ENCODE peak calls at places on chromosome 15, in seven cellular contexts. F is IMR-90, U is H9, I is mesenchymal stem cell, S is neuronal stem cell, G is mesendoderm, V is H1. X is an unnamed sample.

GRCh38 chr15:63864186-63864585 is 30.4 kb upstream of the HERC1 start:
- DNase-seq in F (no peak), U (no peak), I (no peak), S (no peak), G (no peak), V (no peak), X (no peak)

GRCh38 chr15:64144565-64145281 is 6.8 kb upstream of the SNX22 start:
- DNase-seq in F (no peak), U (no peak), I (no peak), S (no peak), G (no peak), V (no peak), X (no peak)

GRCh38 chr15:62439543-62440016 is 274.5 kb upstream of the C2CD4B start:
- DNase-seq in F (peak), U (no peak), I (peak), S (no peak), G (no peak), V (no peak), X (no peak)

GRCh38 chr15:44738340-44738984 is 2.1 kb downstream of the TRIM69 start:
- DNase-seq in F (peak), U (no peak), I (peak), S (peak), G (peak), V (no peak), X (peak)

GRCh38 chr15:78934063-78935023 is 10.5 kb downstream of the CTSH start:
- DNase-seq in F (no peak), U (no peak), I (no peak), S (no peak), G (no peak), V (no peak), X (no peak)

GRCh38 chr15:50879016-50879415 is 29.5 kb upstream of the AP4E1 start:
- DNase-seq in F (no peak), U (no peak), I (no peak), S (no peak), G (no peak), V (no peak), X (no peak)

GRCh38 chr15:92634641-92635272 is 20.8 kb downstream of the FAM174B start:
- DNase-seq in F (no peak), U (no peak), I (no peak), S (no peak), G (peak), V (no peak), X (no peak)

GRCh38 chr15:94079968-94080367 is 151.4 kb upstream of the MCTP2 start:
- DNase-seq in F (no peak), U (no peak), I (no peak), S (no peak), G (no peak), V (no peak), X (no peak)

GRCh38 chr15:57676578-57676977 is 29.9 kb upstream of the POLR2M start:
- DNase-seq in F (no peak), U (no peak), I (no peak), S (no peak), G (no peak), V (no peak), X (no peak)

GRCh38 chr15:83283813-83284562 is 476 bp downstream of the BNC1 start:
- DNase-seq in F (no peak), U (peak), I (peak), S (no peak), G (peak), V (no peak), X (no peak)

GRCh38 chr15:66153549-66154415 is 99.8 kb downstream of the MEGF11 start:
- DNase-seq in F (no peak), U (no peak), I (no peak), S (no peak), G (no peak), V (no peak), X (no peak)

GRCh38 chr15:70605606-70606410 is 157.6 kb downstream of the UACA start:
- DNase-seq in F (peak), U (no peak), I (peak), S (no peak), G (no peak), V (no peak), X (no peak)

GRCh38 chr15:57865294-57865693 is 158.8 kb downstream of the POLR2M start:
- DNase-seq in F (no peak), U (peak), I (no peak), S (no peak), G (peak), V (no peak), X (no peak)

GRCh38 chr15:25832158-25832557 is 31.0 kb downstream of the ATP10A start:
- DNase-seq in F (peak), U (no peak), I (peak), S (no peak), G (no peak), V (no peak), X (no peak)

GRCh38 chr15:63978511-63979226 is 67.6 kb downstream of the DAPK2 start:
- DNase-seq in F (no peak), U (peak), I (no peak), S (no peak), G (no peak), V (no peak), X (no peak)

GRCh38 chr15:78264304-78265136 is at the start of gene DNAJA4:
- DNase-seq in F (no peak), U (peak), I (no peak), S (no peak), G (no peak), V (no peak), X (no peak)

GRCh38 chr15:33871911-33872760 is 96.2 kb upstream of the CHRM5 start:
- DNase-seq in F (peak), U (no peak), I (peak), S (no peak), G (no peak), V (no peak), X (peak)

GRCh38 chr15:40289140-40289775 is 6.4 kb upstream of the ANKRD63 start:
- DNase-seq in F (no peak), U (no peak), I (no peak), S (no peak), G (no peak), V (no peak), X (no peak)

GRCh38 chr15:67185621-67186225 is 68.7 kb downstream of the AAGAB start:
- DNase-seq in F (no peak), U (no peak), I (no peak), S (no peak), G (no peak), V (no peak), X (no peak)

GRCh38 chr15:36472672-36473071 is 106.8 kb upstream of the CDIN1 start:
- DNase-seq in F (peak), U (no peak), I (no peak), S (no peak), G (no peak), V (no peak), X (peak)

GRCh38 chr15:70715840-70716510 is 47.4 kb downstream of the UACA start:
- DNase-seq in F (peak), U (no peak), I (peak), S (no peak), G (peak), V (no peak), X (peak)

GRCh38 chr15:60859996-60860494 is 369.1 kb downstream of the RORA start:
- DNase-seq in F (peak), U (no peak), I (peak), S (no peak), G (no peak), V (no peak), X (no peak)

GRCh38 chr15:90211440-90212168 is 10.5 kb downstream of the SEMA4B start:
- DNase-seq in F (peak), U (no peak), I (peak), S (no peak), G (no peak), V (no peak), X (no peak)

GRCh38 chr15:62253294-62253693 is 88.2 kb upstream of the C2CD4B start:
- DNase-seq in F (no peak), U (peak), I (no peak), S (no peak), G (peak), V (no peak), X (no peak)

GRCh38 chr15:68055224-68055705 is 1.1 kb downstream of the PIAS1 start:
- DNase-seq in F (peak), U (no peak), I (peak), S (no peak), G (peak), V (no peak), X (no peak)

GRCh38 chr15:99212401-99212800 is 37.0 kb downstream of the TTC23 start:
- DNase-seq in F (peak), U (no peak), I (peak), S (no peak), G (peak), V (no peak), X (no peak)

GRCh38 chr15:31331389-31331788 is 4.8 kb downstream of the KLF13 start:
- DNase-seq in F (no peak), U (no peak), I (no peak), S (no peak), G (no peak), V (no peak), X (no peak)

GRCh38 chr15:51267714-51268105 is 70.7 kb downstream of the CYP19A1 start:
- DNase-seq in F (no peak), U (peak), I (no peak), S (no peak), G (peak), V (no peak), X (no peak)

GRCh38 chr15:90838066-90838465 is 30.3 kb upstream of the FURIN start:
- DNase-seq in F (no peak), U (no peak), I (no peak), S (no peak), G (no peak), V (no peak), X (no peak)

GRCh38 chr15:77354064-77354463 is 65.8 kb downstream of the PEAK1 start:
- DNase-seq in F (no peak), U (no peak), I (no peak), S (no peak), G (no peak), V (no peak), X (no peak)

GRCh38 chr15:59689626-59690236 is 611 bp upstream of the BNIP2 start:
- DNase-seq in F (peak), U (peak), I (peak), S (peak), G (peak), V (peak), X (peak)

GRCh38 chr15:36707884-36708430 is 128.5 kb downstream of the CDIN1 start:
- DNase-seq in F (no peak), U (no peak), I (no peak), S (no peak), G (no peak), V (no peak), X (no peak)

GRCh38 chr15:42858999-42859789 is 61.4 kb downstream of the TTBK2 start:
- DNase-seq in F (peak), U (no peak), I (peak), S (no peak), G (no peak), V (no peak), X (no peak)

GRCh38 chr15:42858540-42858939 is 62.0 kb downstream of the TTBK2 start:
- DNase-seq in F (no peak), U (no peak), I (no peak), S (no peak), G (no peak), V (no peak), X (peak)

GRCh38 chr15:42868683-42869082 is 51.9 kb downstream of the TTBK2 start:
- DNase-seq in F (no peak), U (no peak), I (no peak), S (no peak), G (no peak), V (no peak), X (no peak)

GRCh38 chr15:42863572-42864239 is 56.9 kb downstream of the TTBK2 start:
- DNase-seq in F (no peak), U (no peak), I (no peak), S (no peak), G (no peak), V (no peak), X (no peak)
- H3K18ac ChIP-seq in F (no peak), U (no peak), I (no peak), S (no peak), G (no peak), V (no peak), X (no peak)

DNA sequence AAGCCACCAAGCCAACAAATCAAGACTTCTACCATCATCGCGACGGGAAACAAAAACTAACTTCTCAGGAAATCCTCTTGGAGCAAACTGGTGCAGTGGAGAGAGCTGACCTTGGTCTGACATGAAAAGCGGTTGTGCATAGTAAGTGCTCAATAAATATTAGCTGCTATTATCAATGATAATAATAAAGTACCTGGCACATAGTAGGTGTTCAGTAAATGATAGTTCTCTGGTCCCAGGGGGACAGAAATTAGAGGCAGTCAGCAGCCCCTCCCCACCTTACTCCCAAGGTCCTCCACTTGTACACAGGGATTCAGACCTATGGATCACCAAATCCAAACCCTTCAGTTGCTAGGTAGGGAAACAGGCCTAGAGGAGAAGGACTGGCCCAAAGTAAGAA is 6.0 kb upstream of the CSK start:
- DNase-seq in F (no peak), U (no peak), I (no peak), S (no peak), G (no peak), V (no peak), X (no peak)
- H3K18ac ChIP-seq in F (no peak), U (no peak), I (no peak), S (no peak), G (peak), V (no peak), X (no peak)

GRCh38 chr15:69134841-69135240 is 25.6 kb upstream of the GLCE start:
- DNase-seq in F (no peak), U (no peak), I (no peak), S (no peak), G (no peak), V (no peak), X (no peak)
- H3K18ac ChIP-seq in F (no peak), U (no peak), I (no peak), S (no peak), G (no peak), V (no peak), X (no peak)

DNA sequence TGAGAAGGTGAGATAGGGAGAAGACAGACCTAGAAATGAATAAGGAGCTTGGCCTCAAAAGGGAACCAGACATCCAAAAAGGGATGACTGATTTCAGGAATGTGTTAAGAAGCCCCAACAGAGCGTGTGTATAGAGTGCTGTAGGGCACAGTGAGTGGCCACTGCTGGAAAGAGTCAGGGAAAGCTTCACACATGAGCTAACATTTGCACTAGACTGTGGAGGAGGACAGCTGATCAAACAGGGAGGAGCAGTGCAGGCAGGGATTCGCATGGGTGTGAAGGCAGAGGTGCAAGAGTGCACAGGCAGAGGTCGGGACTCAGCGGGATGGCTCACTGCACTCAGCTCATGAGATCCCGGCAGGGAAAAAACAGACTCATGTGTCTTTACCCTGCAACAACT is 61.8 kb downstream of the NPTN start:
- DNase-seq in F (no peak), U (no peak), I (no peak), S (no peak), G (no peak), V (no peak), X (no peak)
- H3K18ac ChIP-seq in F (no peak), U (no peak), I (no peak), S (no peak), G (no peak), V (no peak), X (no peak)

DNA sequence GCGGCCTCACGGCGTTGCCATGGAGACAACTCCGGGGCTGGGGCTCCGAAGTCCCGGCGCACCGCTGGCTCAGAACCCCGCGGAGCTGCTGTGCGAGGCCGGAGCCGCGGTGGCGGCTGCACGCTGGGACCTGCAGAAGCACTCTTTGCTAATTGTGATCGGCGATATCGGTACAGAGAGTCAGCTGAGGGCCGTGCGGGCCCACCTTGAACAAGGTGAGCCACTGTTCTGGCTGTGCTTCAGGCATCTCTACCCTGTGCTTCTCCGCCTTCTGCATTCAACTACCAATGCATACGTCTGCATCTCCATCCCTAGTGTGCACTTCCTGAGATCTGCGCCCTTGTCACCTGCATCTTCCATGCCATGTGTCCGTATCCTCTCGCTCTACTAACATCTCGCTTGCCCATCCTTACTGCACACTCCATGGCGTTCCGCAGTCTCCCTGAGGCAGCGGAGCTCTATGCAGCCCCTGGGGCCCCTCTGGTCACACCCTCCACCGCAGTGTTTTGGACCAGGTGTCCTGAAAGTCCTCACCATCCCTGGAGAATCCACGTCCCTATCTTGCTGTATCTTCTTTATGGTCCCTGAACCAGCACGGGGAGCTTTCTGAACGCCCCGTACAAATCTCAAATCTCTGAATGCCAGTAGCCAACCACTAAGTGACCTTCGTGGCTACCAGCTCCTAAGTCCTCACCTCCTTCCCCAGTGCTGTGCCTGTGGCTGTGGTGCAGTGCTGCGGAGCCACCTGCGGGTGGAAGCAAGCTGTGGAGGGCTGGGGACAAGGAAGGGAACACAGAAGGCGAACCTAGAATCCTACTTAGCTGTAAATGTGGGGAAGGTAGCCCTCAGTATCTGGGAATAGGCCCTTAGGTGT is 6.2 kb upstream of the MAP1A start:
- DNase-seq in F (no peak), U (peak), I (peak), S (no peak), G (peak), V (no peak), X (peak)
- H3K18ac ChIP-seq in F (no peak), U (no peak), I (peak), S (peak), G (no peak), V (peak), X (no peak)

X was measured in trophoblast cell.